ENCODE peak calls at places on chromosomes 12 and 14, in four cellular contexts. One of them, this sample, is unnamed.
A peak's percentile ranks its signal among the peaks of the same experiment; 100 is the strongest.

GRCh38 chr14:105482486-105483110 is 4.1 kb upstream of the CRIP1 start:
- DNase-seq in AG04450: no peak
- DNase-seq in GM12865: no peak
- DNase-seq in ovary: no peak
- DNase-seq in this sample: no peak

GRCh38 chr14:54105898-54106297 is 149.3 kb upstream of the BMP4 start:
- DNase-seq in AG04450: no peak
- DNase-seq in GM12865: no peak
- DNase-seq in ovary: no peak
- DNase-seq in this sample: no peak

GRCh38 chr14:93033983-93034670 is 81.6 kb downstream of the ITPK1 start:
- DNase-seq in AG04450: no peak
- DNase-seq in GM12865: peak; percentile 70
- DNase-seq in ovary: no peak
- DNase-seq in this sample: peak; percentile 45

GRCh38 chr12:122097641-122098364 is 19.2 kb downstream of the MLXIP start:
- DNase-seq in AG04450: no peak
- DNase-seq in GM12865: no peak
- DNase-seq in ovary: no peak
- DNase-seq in this sample: no peak

GRCh38 chr12:118778077-118778476 is 203.3 kb upstream of the SRRM4 start:
- DNase-seq in AG04450: no peak
- DNase-seq in GM12865: no peak
- DNase-seq in ovary: no peak
- DNase-seq in this sample: no peak

GRCh38 chr14:34055545-34055944 is 104.7 kb upstream of the EGLN3 start:
- DNase-seq in AG04450: no peak
- DNase-seq in GM12865: no peak
- DNase-seq in ovary: no peak
- DNase-seq in this sample: no peak

GRCh38 chr12:71756054-71756675 is 1.5 kb downstream of the RAB21 start:
- DNase-seq in AG04450: no peak
- DNase-seq in GM12865: no peak
- DNase-seq in ovary: no peak
- DNase-seq in this sample: no peak

GRCh38 chr12:5498081-5498480 is 66.2 kb downstream of the NTF3 start:
- DNase-seq in AG04450: no peak
- DNase-seq in GM12865: no peak
- DNase-seq in ovary: no peak
- DNase-seq in this sample: no peak

GRCh38 chr12:11879306-11879705 is 191.4 kb upstream of the BCL2L14 start:
- DNase-seq in AG04450: peak; percentile 18
- DNase-seq in GM12865: no peak
- DNase-seq in ovary: no peak
- DNase-seq in this sample: no peak

GRCh38 chr12:31119531-31120211 is 46.0 kb downstream of the DDX11 start:
- DNase-seq in AG04450: no peak
- DNase-seq in GM12865: no peak
- DNase-seq in ovary: no peak
- DNase-seq in this sample: no peak

GRCh38 chr14:50676814-50677516 is 8.9 kb upstream of the SAV1 start:
- DNase-seq in AG04450: no peak
- DNase-seq in GM12865: peak; percentile 11
- DNase-seq in ovary: no peak
- DNase-seq in this sample: peak; percentile 32

GRCh38 chr14:55976619-55977018 is 141.6 kb upstream of the PELI2 start:
- DNase-seq in AG04450: no peak
- DNase-seq in GM12865: no peak
- DNase-seq in ovary: no peak
- DNase-seq in this sample: no peak

GRCh38 chr12:108214486-108214885 is 85.4 kb downstream of the WSCD2 start:
- DNase-seq in AG04450: no peak
- DNase-seq in GM12865: peak; percentile 37
- DNase-seq in ovary: no peak
- DNase-seq in this sample: no peak

GRCh38 chr12:21831671-21832357 is 57.3 kb upstream of the KCNJ8 start:
- DNase-seq in AG04450: no peak
- DNase-seq in GM12865: no peak
- DNase-seq in ovary: peak; percentile 62
- DNase-seq in this sample: no peak

GRCh38 chr12:124599074-124599999 is 31.9 kb upstream of the NCOR2 start:
- DNase-seq in AG04450: no peak
- DNase-seq in GM12865: no peak
- DNase-seq in ovary: no peak
- DNase-seq in this sample: no peak

GRCh38 chr14:81062816-81063215 is 107.4 kb downstream of the TSHR start:
- DNase-seq in AG04450: no peak
- DNase-seq in GM12865: peak; percentile 42
- DNase-seq in ovary: no peak
- DNase-seq in this sample: peak; percentile 3

GRCh38 chr14:73500360-73500759 is 9.6 kb downstream of the RIOX1 start:
- DNase-seq in AG04450: no peak
- DNase-seq in GM12865: no peak
- DNase-seq in ovary: no peak
- DNase-seq in this sample: no peak

GRCh38 chr12:38776657-38777056 is 128.7 kb downstream of the CPNE8 start:
- DNase-seq in AG04450: no peak
- DNase-seq in GM12865: no peak
- DNase-seq in ovary: no peak
- DNase-seq in this sample: no peak

GRCh38 chr12:78622529-78623221 is 241.9 kb upstream of the SYT1 start:
- DNase-seq in AG04450: no peak
- DNase-seq in GM12865: no peak
- DNase-seq in ovary: no peak
- DNase-seq in this sample: no peak

GRCh38 chr12:106106129-106106566 is 32.6 kb downstream of the NUAK1 start:
- DNase-seq in AG04450: no peak
- DNase-seq in GM12865: no peak
- DNase-seq in ovary: no peak
- DNase-seq in this sample: no peak

GRCh38 chr14:21042918-21043317 is 756 bp downstream of the RNASE7 start:
- DNase-seq in AG04450: no peak
- DNase-seq in GM12865: no peak
- DNase-seq in ovary: no peak
- DNase-seq in this sample: no peak

GRCh38 chr12:70756118-70756517 is 118.9 kb upstream of the PTPRB start:
- DNase-seq in AG04450: no peak
- DNase-seq in GM12865: no peak
- DNase-seq in ovary: no peak
- DNase-seq in this sample: no peak

GRCh38 chr14:102203382-102203781 is 63.7 kb downstream of the WDR20 start:
- DNase-seq in AG04450: no peak
- DNase-seq in GM12865: no peak
- DNase-seq in ovary: no peak
- DNase-seq in this sample: no peak

GRCh38 chr12:122835693-122836026 is 403 bp downstream of the HIP1R start:
- DNase-seq in AG04450: no peak
- DNase-seq in GM12865: peak; percentile 42
- DNase-seq in ovary: no peak
- DNase-seq in this sample: no peak

GRCh38 chr14:55099741-55100140 is 29.3 kb upstream of the LGALS3 start:
- DNase-seq in AG04450: peak; percentile 20
- DNase-seq in GM12865: no peak
- DNase-seq in ovary: no peak
- DNase-seq in this sample: no peak

GRCh38 chr12:41055875-41056577 is 132.1 kb upstream of the PDZRN4 start:
- DNase-seq in AG04450: no peak
- DNase-seq in GM12865: no peak
- DNase-seq in ovary: no peak
- DNase-seq in this sample: no peak

GRCh38 chr12:106791531-106791930 is 17.0 kb downstream of the RIC8B start:
- DNase-seq in AG04450: no peak
- DNase-seq in GM12865: no peak
- DNase-seq in ovary: no peak
- DNase-seq in this sample: no peak

DNA sequence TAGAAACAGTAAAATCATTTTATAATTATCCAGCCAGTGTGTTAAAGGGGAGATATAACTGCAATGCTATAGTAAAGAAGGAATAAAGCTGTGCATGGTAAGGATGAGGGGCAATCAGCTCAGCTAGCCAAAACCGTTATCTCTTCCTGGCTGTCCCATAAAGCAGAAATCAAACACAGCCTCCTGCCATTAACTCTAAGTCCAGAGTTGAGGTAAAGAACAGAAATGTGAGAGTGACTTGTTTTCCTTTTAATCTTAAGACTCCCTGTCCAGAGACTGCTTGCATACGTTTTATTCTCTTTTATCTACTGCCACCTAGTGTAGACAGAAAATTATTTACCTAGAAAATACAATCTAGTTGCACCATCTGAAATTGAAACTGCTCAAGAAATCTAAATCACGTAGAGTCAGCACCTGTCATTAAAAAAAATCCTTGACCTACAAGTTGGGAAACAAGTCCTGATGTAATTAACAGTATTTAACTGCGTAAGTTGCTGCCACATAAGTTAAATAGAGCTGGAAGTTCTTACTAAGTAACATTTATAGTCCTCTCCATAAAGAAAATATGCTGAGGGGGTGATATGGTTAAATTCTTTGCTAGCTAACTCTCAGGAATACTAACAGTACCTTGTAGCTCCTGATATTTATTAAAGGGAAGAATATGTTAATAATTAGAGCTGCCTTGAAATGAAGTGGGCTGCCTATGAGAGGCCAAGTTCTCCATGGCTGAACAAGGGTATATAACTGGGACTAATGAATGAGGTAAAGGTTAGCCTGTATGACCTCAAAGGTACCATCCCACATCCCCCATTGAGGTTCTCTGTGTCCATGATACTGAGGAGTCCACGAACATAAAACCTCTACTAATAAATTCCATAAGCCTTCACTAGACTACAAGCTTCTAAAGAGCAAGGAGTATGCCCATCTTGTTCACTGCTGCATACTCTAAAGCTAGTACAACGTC is 62.7 kb downstream of the GALNT4 start:
- DNase-seq in AG04450: peak; percentile 58
- DNase-seq in GM12865: peak; percentile 64
- DNase-seq in ovary: no peak
- DNase-seq in this sample: no peak
- H3K4me3 ChIP-seq in AG04450: no peak overlapping the region
- H3K4me3 ChIP-seq in GM12865: no peak overlapping the region
- H3K4me3 ChIP-seq in ovary: no peak overlapping the region
- H3K4me3 ChIP-seq in this sample: no peak overlapping the region

GRCh38 chr12:98513379-98514318 is 1.7 kb upstream of the TMPO start:
- DNase-seq in AG04450: no peak
- DNase-seq in GM12865: peak; percentile 51
- DNase-seq in ovary: no peak
- DNase-seq in this sample: no peak
- H3K4me3 ChIP-seq in AG04450: peak overlapping the region; percentile 14
- H3K4me3 ChIP-seq in GM12865: peak overlapping the region; percentile 99
- H3K4me3 ChIP-seq in ovary: peak overlapping the region; percentile 100
- H3K4me3 ChIP-seq in this sample: peak overlapping the region; percentile 82

GRCh38 chr12:52232233-52232915 is 669 bp upstream of the KRT7 start:
- DNase-seq in AG04450: no peak
- DNase-seq in GM12865: no peak
- DNase-seq in ovary: no peak
- DNase-seq in this sample: no peak
- H3K4me3 ChIP-seq in AG04450: no peak overlapping the region
- H3K4me3 ChIP-seq in GM12865: no peak overlapping the region
- H3K4me3 ChIP-seq in ovary: no peak overlapping the region
- H3K4me3 ChIP-seq in this sample: no peak overlapping the region

DNA sequence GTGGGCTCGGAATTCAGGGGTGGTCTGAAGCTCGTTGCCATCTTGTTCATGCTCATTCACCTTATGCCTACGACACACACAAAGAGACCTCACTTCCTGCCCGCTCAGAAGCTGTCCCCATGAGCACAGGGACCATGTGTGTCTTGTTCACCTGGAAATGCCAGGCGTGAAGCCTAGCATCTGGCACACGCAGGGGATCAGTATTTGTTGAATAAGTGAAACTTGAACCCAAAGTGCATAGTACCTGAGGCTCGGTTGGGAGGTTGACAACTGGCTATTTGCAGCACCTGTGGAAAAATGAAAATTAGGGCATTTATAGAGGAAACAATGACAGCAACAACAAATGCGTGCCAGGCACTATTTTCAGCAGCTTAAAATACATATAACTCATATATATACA is 5.4 kb downstream of the C12orf43 start:
- DNase-seq in AG04450: no peak
- DNase-seq in GM12865: no peak
- DNase-seq in ovary: no peak
- DNase-seq in this sample: no peak
- H3K4me3 ChIP-seq in AG04450: no peak overlapping the region
- H3K4me3 ChIP-seq in GM12865: no peak overlapping the region
- H3K4me3 ChIP-seq in ovary: no peak overlapping the region
- H3K4me3 ChIP-seq in this sample: no peak overlapping the region

GRCh38 chr12:96238336-96239031 is 44.3 kb downstream of the ELK3 start:
- DNase-seq in AG04450: no peak
- DNase-seq in GM12865: no peak
- DNase-seq in ovary: no peak
- DNase-seq in this sample: no peak

GRCh38 chr12:96237035-96237434 is 42.9 kb downstream of the ELK3 start:
- DNase-seq in AG04450: no peak
- DNase-seq in GM12865: no peak
- DNase-seq in ovary: no peak
- DNase-seq in this sample: no peak

GRCh38 chr12:96236221-96236822 is 42.1 kb downstream of the ELK3 start:
- DNase-seq in AG04450: no peak
- DNase-seq in GM12865: no peak
- DNase-seq in ovary: no peak
- DNase-seq in this sample: no peak

GRCh38 chr12:96235497-96235826 is 41.3 kb downstream of the ELK3 start:
- DNase-seq in AG04450: no peak
- DNase-seq in GM12865: no peak
- DNase-seq in ovary: no peak
- DNase-seq in this sample: no peak

GRCh38 chr12:96237465-96238077 is 43.4 kb downstream of the ELK3 start:
- DNase-seq in AG04450: peak; percentile 81
- DNase-seq in GM12865: no peak
- DNase-seq in ovary: peak; percentile 74
- DNase-seq in this sample: no peak
- H3K4me3 ChIP-seq in AG04450: peak overlapping the region; percentile 3
- H3K4me3 ChIP-seq in GM12865: no peak overlapping the region
- H3K4me3 ChIP-seq in ovary: no peak overlapping the region
- H3K4me3 ChIP-seq in this sample: no peak overlapping the region